ENCODE peak calls at places on chromosomes 12 and 14, in nine cellular contexts. P is K562, D is GM23338, A is stomach, H is suprapubic skin, V is HCT116, T is HepG2, S is sigmoid colon, J is Panc1. E is an unnamed sample. For H3K4me1, the result is how much of the 10 kb centered on the place peaks cover.

GRCh38 chr12:20629414-20630156 is 65.5 kb upstream of the SLCO1C1 start:
- DNase-seq in P (no peak), V (no peak), T (peak), S (no peak), D (peak), H (no peak), J (no peak), A (no peak), E (no peak)

GRCh38 chr12:28583771-28584261 is 393.6 kb downstream of the CCDC91 start:
- DNase-seq in A (no peak), D (peak), H (no peak), P (peak), V (no peak), S (no peak), T (no peak), J (no peak), E (no peak)

GRCh38 chr12:30847259-30847658 is 79.3 kb upstream of the TSPAN11 start:
- DNase-seq in P (no peak), J (peak), A (no peak), S (no peak), H (no peak), V (peak), D (peak), T (peak), E (no peak)

GRCh38 chr12:124169577-124169976 is 125.3 kb upstream of the RFLNA start:
- DNase-seq in V (no peak), P (peak), J (no peak), D (no peak), S (no peak), T (no peak), H (no peak), A (no peak), E (no peak)

GRCh38 chr12:1527789-1528188 is 66.6 kb downstream of the FBXL14 start:
- DNase-seq in A (no peak), J (no peak), P (no peak), H (no peak), S (no peak), V (no peak), D (no peak), T (no peak), E (no peak)

GRCh38 chr12:77299910-77300772 is 234.8 kb upstream of the E2F7 start:
- DNase-seq in J (peak), V (no peak), D (no peak), P (no peak), A (no peak), S (no peak), H (no peak), T (no peak), E (no peak)

GRCh38 chr12:81083906-81084513 is 6.1 kb downstream of the ACSS3 start:
- DNase-seq in V (no peak), H (no peak), J (no peak), D (no peak), T (no peak), S (no peak), P (no peak), A (no peak), E (no peak)

GRCh38 chr12:93169536-93169935 is 208.2 kb upstream of the NUDT4 start:
- DNase-seq in A (no peak), V (no peak), P (no peak), D (no peak), J (no peak), S (no peak), H (no peak), T (no peak), E (no peak)

GRCh38 chr14:64465856-64466554 is 706 bp downstream of the AKAP5 start:
- DNase-seq in P (peak), A (no peak), T (no peak), D (peak), H (no peak), V (no peak), S (no peak), J (no peak), E (no peak)

GRCh38 chr12:49097381-49097780 is 2.8 kb upstream of the DHH start:
- DNase-seq in P (no peak), S (no peak), V (no peak), J (no peak), A (no peak), D (no peak), T (no peak), H (no peak), E (no peak)

GRCh38 chr14:70188292-70188607 is 501 bp downstream of the SLC8A3 start:
- DNase-seq in V (no peak), T (no peak), H (no peak), D (peak), A (no peak), S (no peak), J (no peak), P (no peak), E (no peak)

GRCh38 chr12:105433804-105434203 is 103.3 kb downstream of the C12orf75 start:
- DNase-seq in A (no peak), P (no peak), H (no peak), D (no peak), J (no peak), S (no peak), V (no peak), T (no peak), E (no peak)

GRCh38 chr12:52050116-52050770 is 999 bp upstream of the NR4A1 start:
- DNase-seq in V (no peak), H (peak), P (no peak), T (no peak), A (peak), S (peak), J (no peak), D (peak), E (peak)

GRCh38 chr12:5520037-5520436 is 88.1 kb downstream of the NTF3 start:
- DNase-seq in D (no peak), A (no peak), H (no peak), S (no peak), J (no peak), V (no peak), P (no peak), T (no peak), E (peak)

GRCh38 chr12:63132201-63132600 is 18.8 kb downstream of the AVPR1A start:
- DNase-seq in H (no peak), P (no peak), S (no peak), V (no peak), T (no peak), A (no peak), J (no peak), D (no peak), E (no peak)

GRCh38 chr12:19222566-19222965 is 93.0 kb downstream of the PLEKHA5 start:
- DNase-seq in D (no peak), S (no peak), V (no peak), T (no peak), P (no peak), H (no peak), A (no peak), J (no peak), E (no peak)

GRCh38 chr12:49658276-49658675 is 34.9 kb downstream of the PRPF40B start:
- DNase-seq in D (no peak), H (no peak), J (no peak), A (no peak), V (no peak), S (no peak), T (no peak), P (no peak), E (no peak)

GRCh38 chr12:60205500-60205899 is 609.7 kb downstream of the SLC16A7 start:
- DNase-seq in J (no peak), P (no peak), D (peak), V (no peak), H (no peak), S (no peak), A (no peak), T (no peak), E (no peak)

GRCh38 chr14:89466939-89467338 is 49.9 kb upstream of the FOXN3 start:
- DNase-seq in T (no peak), V (no peak), J (no peak), H (peak), P (no peak), A (no peak), D (no peak), S (no peak), E (no peak)

GRCh38 chr12:89379100-89379838 is 27.0 kb upstream of the DUSP6 start:
- DNase-seq in J (no peak), P (no peak), T (peak), V (no peak), D (no peak), A (no peak), H (no peak), S (no peak), E (no peak)
- H3K27ac ChIP-seq in J (no peak), P (no peak), T (peak), V (no peak), D (no peak), A (no peak), H (no peak), S (no peak), E (no peak)

GRCh38 chr12:112458330-112458729 is 39.6 kb downstream of the PTPN11 start:
- DNase-seq in S (no peak), P (no peak), T (no peak), A (no peak), J (no peak), V (no peak), H (no peak), D (no peak), E (no peak)
- TF ChIP-seq POLR2AphosphoS5 in S (no peak), P (no peak), T (no peak), A (no peak), J (no peak), V (no peak), H (no peak), D (no peak), E (no peak)

DNA sequence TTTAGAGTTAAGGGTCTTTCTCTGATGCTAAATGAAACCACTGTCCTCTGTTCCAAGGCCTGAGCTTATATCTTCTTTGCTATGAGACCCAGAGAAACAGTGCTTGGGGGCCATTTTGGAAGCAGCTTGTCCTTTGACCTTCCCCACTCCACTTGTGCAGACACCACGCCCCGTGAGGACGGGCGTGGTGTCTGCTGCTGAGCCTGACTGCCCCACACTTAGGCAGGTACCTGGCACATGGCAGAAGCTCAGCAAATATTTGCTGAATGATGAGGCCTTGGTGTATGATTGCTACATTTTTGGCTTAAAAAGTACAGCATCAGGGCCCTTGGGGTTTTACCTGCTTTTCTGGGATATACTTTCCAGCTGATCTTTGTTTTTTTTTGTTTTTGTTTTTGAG is 69.9 kb downstream of the RASSF3 start:
- DNase-seq in H (no peak), T (no peak), D (no peak), J (no peak), P (peak), V (no peak), S (no peak), A (no peak), E (no peak)
- H3K4me1 ChIP-seq in H (under half), T (half or more), D (under half), J (half or more), P (under half), V (half or more), S (under half), A (half or more), E (half or more)

GRCh38 chr14:100155049-100155621 is 4.3 kb downstream of the DEGS2 start:
- DNase-seq in H (no peak), V (peak), A (no peak), D (peak), S (no peak), P (peak), T (peak), J (peak), E (no peak)
- H3K27ac ChIP-seq in H (peak), V (no peak), A (peak), D (no peak), S (no peak), P (no peak), T (no peak), J (peak), E (no peak)

GRCh38 chr14:90726656-90727055 is 89.6 kb downstream of the TTC7B start:
- DNase-seq in H (peak), S (peak), V (peak), J (no peak), A (peak), T (no peak), D (peak), P (no peak), E (peak)
- TF ChIP-seq POLR2AphosphoS5 in H (no peak), S (peak), V (no peak), J (no peak), A (peak), T (no peak), D (no peak), P (no peak), E (peak)

GRCh38 chr12:116241157-116241772 is 36.2 kb downstream of the MED13L start:
- DNase-seq in A (no peak), J (no peak), V (no peak), T (no peak), H (no peak), D (no peak), P (no peak), S (no peak), E (no peak)
- H3K4me1 ChIP-seq in A (under half), J (half or more), V (half or more), T (under half), H (half or more), D (under half), P (under half), S (under half), E (half or more)

DNA sequence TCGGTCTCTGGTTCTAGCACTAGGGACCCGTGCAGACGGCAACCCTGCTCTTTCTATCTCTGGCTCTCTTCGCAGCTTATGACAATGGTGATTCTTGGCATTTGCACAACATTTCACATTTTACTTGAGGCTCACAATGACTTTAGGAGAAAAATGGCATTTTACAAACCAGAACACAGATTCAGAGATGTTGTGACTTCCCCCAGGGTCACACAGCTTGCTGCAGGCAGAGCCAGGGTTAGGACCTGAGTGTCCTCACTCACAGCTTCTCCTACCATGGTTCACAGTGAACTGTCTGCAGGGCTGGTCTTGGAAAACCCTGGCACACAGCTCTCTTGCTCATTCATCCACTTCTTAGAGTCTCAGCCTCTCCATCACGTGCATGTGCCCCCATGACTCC is 23.7 kb downstream of the P2RX7 start:
- DNase-seq in D (no peak), P (no peak), V (no peak), J (no peak), H (no peak), T (no peak), S (no peak), A (no peak), E (no peak)
- H3K27ac ChIP-seq in D (no peak), P (no peak), V (no peak), J (no peak), H (no peak), T (no peak), S (no peak), A (no peak), E (no peak)

GRCh38 chr14:21023817-21024667 is 819 bp downstream of the NDRG2 start:
- DNase-seq in V (no peak), P (no peak), D (peak), H (no peak), A (peak), J (no peak), S (no peak), T (peak), E (peak)

GRCh38 chr14:21026251-21026987 is 1.6 kb upstream of the NDRG2 start:
- DNase-seq in J (no peak), H (no peak), P (no peak), T (no peak), D (peak), S (peak), V (no peak), A (no peak), E (peak)

GRCh38 chr14:21024668-21025373 is at the start of gene NDRG2:
- DNase-seq in V (no peak), S (peak), A (peak), T (peak), P (peak), D (peak), J (no peak), H (peak), E (no peak)

GRCh38 chr14:21026988-21027315 is 2.1 kb upstream of the NDRG2 start:
- DNase-seq in S (no peak), D (peak), J (no peak), A (no peak), P (peak), H (no peak), T (no peak), V (no peak), E (no peak)

GRCh38 chr14:21025374-21026151 is 702 bp upstream of the NDRG2 start:
- DNase-seq in A (peak), T (no peak), H (peak), J (no peak), D (peak), V (no peak), S (peak), P (peak), E (peak)
- TF ChIP-seq POLR2AphosphoS5 in A (no peak), T (no peak), H (no peak), J (no peak), D (peak), V (no peak), S (peak), P (no peak), E (no peak)

GRCh38 chr14:68580096-68580640 is 212.7 kb downstream of the ZFP36L1 start:
- DNase-seq in V (no peak), T (no peak), A (no peak), S (no peak), P (no peak), J (no peak), H (no peak), D (no peak), E (no peak)

GRCh38 chr14:68576496-68577244 is 216.2 kb downstream of the ZFP36L1 start:
- DNase-seq in P (no peak), J (no peak), D (no peak), T (peak), H (no peak), S (no peak), A (no peak), V (peak), E (no peak)

GRCh38 chr14:68576031-68576430 is 216.8 kb downstream of the ZFP36L1 start:
- DNase-seq in A (no peak), T (no peak), P (no peak), D (no peak), S (no peak), H (no peak), J (no peak), V (no peak), E (no peak)

GRCh38 chr14:68580676-68581075 is 212.2 kb downstream of the ZFP36L1 start:
- DNase-seq in T (no peak), P (no peak), D (no peak), J (no peak), V (no peak), S (no peak), H (no peak), A (no peak), E (no peak)

GRCh38 chr14:68578597-68578996 is 214.3 kb downstream of the ZFP36L1 start:
- DNase-seq in T (no peak), S (no peak), V (no peak), J (no peak), A (no peak), P (no peak), D (no peak), H (no peak), E (no peak)
- H3K4me1 ChIP-seq in T (under half), S (under half), V (half or more), J (under half), A (under half), P (under half), D (under half), H (under half), E (under half)